ENCODE peak calls at places on chromosome 18, in eight cellular contexts. One of them, this sample, is unnamed.

GRCh38 chr18:56641714-56642331 is 3.4 kb upstream of the TXNL1 start:
- DNase-seq in A673: no peak
- DNase-seq in adrenal gland: no peak
- DNase-seq in HepG2: peak; percentile 71
- DNase-seq in neural progenitor cell: no peak
- DNase-seq in uterus: no peak
- DNase-seq in body of pancreas: no peak
- DNase-seq in DND-41: no peak
- DNase-seq in this sample: no peak

GRCh38 chr18:59662008-59662701 is 35.1 kb downstream of the CCBE1 start:
- DNase-seq in uterus: no peak
- DNase-seq in body of pancreas: no peak
- DNase-seq in HepG2: no peak
- DNase-seq in neural progenitor cell: no peak
- DNase-seq in DND-41: no peak
- DNase-seq in adrenal gland: no peak
- DNase-seq in A673: no peak
- DNase-seq in this sample: no peak

GRCh38 chr18:9851511-9851910 is 34.3 kb upstream of the TXNDC2 start:
- DNase-seq in adrenal gland: no peak
- DNase-seq in body of pancreas: no peak
- DNase-seq in HepG2: no peak
- DNase-seq in A673: peak; percentile 52
- DNase-seq in neural progenitor cell: no peak
- DNase-seq in uterus: no peak
- DNase-seq in DND-41: no peak
- DNase-seq in this sample: no peak

GRCh38 chr18:8711736-8712135 is 6.4 kb downstream of the MTCL1 start:
- DNase-seq in neural progenitor cell: no peak
- DNase-seq in HepG2: no peak
- DNase-seq in uterus: no peak
- DNase-seq in DND-41: no peak
- DNase-seq in body of pancreas: no peak
- DNase-seq in adrenal gland: no peak
- DNase-seq in A673: no peak
- DNase-seq in this sample: no peak

GRCh38 chr18:57561728-57562423 is 24.6 kb downstream of the FECH start:
- DNase-seq in uterus: no peak
- DNase-seq in neural progenitor cell: peak; percentile 84
- DNase-seq in adrenal gland: no peak
- DNase-seq in A673: peak; percentile 74
- DNase-seq in body of pancreas: peak; percentile 13
- DNase-seq in DND-41: peak; percentile 32
- DNase-seq in HepG2: peak; percentile 47
- DNase-seq in this sample: no peak

GRCh38 chr18:50590625-50591024 is 30.7 kb downstream of the MAPK4 start:
- DNase-seq in neural progenitor cell: no peak
- DNase-seq in adrenal gland: no peak
- DNase-seq in body of pancreas: no peak
- DNase-seq in A673: no peak
- DNase-seq in HepG2: no peak
- DNase-seq in DND-41: no peak
- DNase-seq in uterus: no peak
- DNase-seq in this sample: no peak

GRCh38 chr18:21181763-21182162 is 60.3 kb upstream of the GREB1L start:
- DNase-seq in DND-41: peak; percentile 29
- DNase-seq in neural progenitor cell: no peak
- DNase-seq in HepG2: no peak
- DNase-seq in uterus: no peak
- DNase-seq in adrenal gland: no peak
- DNase-seq in A673: no peak
- DNase-seq in body of pancreas: no peak
- DNase-seq in this sample: no peak

GRCh38 chr18:63979409-63979908 is 9.6 kb downstream of the SERPINB8 start:
- DNase-seq in uterus: peak; percentile 35
- DNase-seq in HepG2: peak; percentile 66
- DNase-seq in DND-41: peak; percentile 70
- DNase-seq in adrenal gland: peak; percentile 41
- DNase-seq in neural progenitor cell: peak; percentile 75
- DNase-seq in body of pancreas: peak; percentile 56
- DNase-seq in A673: peak; percentile 81
- DNase-seq in this sample: peak; percentile 66

GRCh38 chr18:50709215-50709614 is 110.6 kb downstream of the MRO start:
- DNase-seq in HepG2: no peak
- DNase-seq in A673: no peak
- DNase-seq in body of pancreas: no peak
- DNase-seq in adrenal gland: no peak
- DNase-seq in DND-41: no peak
- DNase-seq in uterus: no peak
- DNase-seq in neural progenitor cell: peak; percentile 49
- DNase-seq in this sample: no peak

GRCh38 chr18:2851771-2852170 is 5.0 kb downstream of the EMILIN2 start:
- DNase-seq in neural progenitor cell: peak; percentile 38
- DNase-seq in body of pancreas: no peak
- DNase-seq in uterus: no peak
- DNase-seq in DND-41: no peak
- DNase-seq in adrenal gland: no peak
- DNase-seq in HepG2: no peak
- DNase-seq in A673: no peak
- DNase-seq in this sample: no peak

GRCh38 chr18:27411911-27412310 is 226.8 kb upstream of the CHST9 start:
- DNase-seq in uterus: no peak
- DNase-seq in body of pancreas: no peak
- DNase-seq in A673: no peak
- DNase-seq in neural progenitor cell: no peak
- DNase-seq in adrenal gland: no peak
- DNase-seq in DND-41: no peak
- DNase-seq in HepG2: peak; percentile 36
- DNase-seq in this sample: no peak

GRCh38 chr18:47929681-47930085 is 776 bp downstream of the SMAD2 start:
- DNase-seq in DND-41: no peak
- DNase-seq in A673: no peak
- DNase-seq in adrenal gland: peak; percentile 39
- DNase-seq in neural progenitor cell: no peak
- DNase-seq in body of pancreas: no peak
- DNase-seq in HepG2: peak; percentile 37
- DNase-seq in uterus: no peak
- DNase-seq in this sample: no peak

GRCh38 chr18:22558945-22559385 is 141.2 kb upstream of the CTAGE1 start:
- DNase-seq in HepG2: peak; percentile 31
- DNase-seq in uterus: peak; percentile 65
- DNase-seq in DND-41: no peak
- DNase-seq in neural progenitor cell: peak; percentile 49
- DNase-seq in body of pancreas: peak; percentile 68
- DNase-seq in adrenal gland: peak; percentile 79
- DNase-seq in A673: no peak
- DNase-seq in this sample: peak; percentile 93

GRCh38 chr18:31199190-31199769 is 36.6 kb upstream of the DSC1 start:
- DNase-seq in adrenal gland: no peak
- DNase-seq in DND-41: no peak
- DNase-seq in uterus: no peak
- DNase-seq in A673: no peak
- DNase-seq in body of pancreas: no peak
- DNase-seq in neural progenitor cell: no peak
- DNase-seq in HepG2: no peak
- DNase-seq in this sample: no peak

GRCh38 chr18:76380791-76381405 is 114.1 kb downstream of the ZNF516 start:
- DNase-seq in uterus: peak; percentile 17
- DNase-seq in adrenal gland: no peak
- DNase-seq in HepG2: no peak
- DNase-seq in body of pancreas: no peak
- DNase-seq in A673: peak; percentile 42
- DNase-seq in neural progenitor cell: peak; percentile 72
- DNase-seq in DND-41: peak; percentile 59
- DNase-seq in this sample: no peak

GRCh38 chr18:3703732-3704176 is 253.8 kb downstream of the TGIF1 start:
- DNase-seq in adrenal gland: peak; percentile 76
- DNase-seq in HepG2: peak; percentile 41
- DNase-seq in DND-41: peak; percentile 66
- DNase-seq in A673: peak; percentile 92
- DNase-seq in uterus: peak; percentile 58
- DNase-seq in neural progenitor cell: peak; percentile 81
- DNase-seq in body of pancreas: peak; percentile 62
- DNase-seq in this sample: peak; percentile 63

GRCh38 chr18:56873441-56874140 is 222.4 kb downstream of the WDR7 start:
- DNase-seq in adrenal gland: no peak
- DNase-seq in body of pancreas: no peak
- DNase-seq in A673: peak; percentile 14
- DNase-seq in neural progenitor cell: peak; percentile 66
- DNase-seq in HepG2: peak; percentile 28
- DNase-seq in uterus: no peak
- DNase-seq in DND-41: peak; percentile 50
- DNase-seq in this sample: no peak

GRCh38 chr18:55355220-55355619 is 232.8 kb downstream of the TCF4 start:
- DNase-seq in body of pancreas: no peak
- DNase-seq in uterus: no peak
- DNase-seq in neural progenitor cell: no peak
- DNase-seq in adrenal gland: no peak
- DNase-seq in DND-41: no peak
- DNase-seq in A673: no peak
- DNase-seq in HepG2: no peak
- DNase-seq in this sample: no peak

GRCh38 chr18:55351980-55352714 is 235.8 kb downstream of the TCF4 start:
- DNase-seq in uterus: no peak
- DNase-seq in adrenal gland: no peak
- DNase-seq in HepG2: no peak
- DNase-seq in body of pancreas: no peak
- DNase-seq in A673: peak; percentile 87
- DNase-seq in neural progenitor cell: peak; percentile 70
- DNase-seq in DND-41: no peak
- DNase-seq in this sample: no peak

GRCh38 chr18:55354795-55355194 is 233.2 kb downstream of the TCF4 start:
- DNase-seq in A673: peak; percentile 94
- DNase-seq in HepG2: no peak
- DNase-seq in DND-41: no peak
- DNase-seq in body of pancreas: no peak
- DNase-seq in adrenal gland: no peak
- DNase-seq in neural progenitor cell: no peak
- DNase-seq in uterus: no peak
- DNase-seq in this sample: no peak

GRCh38 chr18:55353806-55354205 is 234.2 kb downstream of the TCF4 start:
- DNase-seq in body of pancreas: no peak
- DNase-seq in adrenal gland: no peak
- DNase-seq in HepG2: no peak
- DNase-seq in neural progenitor cell: no peak
- DNase-seq in uterus: no peak
- DNase-seq in DND-41: no peak
- DNase-seq in A673: peak; percentile 74
- DNase-seq in this sample: no peak

GRCh38 chr18:55353391-55353790 is 234.6 kb downstream of the TCF4 start:
- DNase-seq in uterus: no peak
- DNase-seq in HepG2: no peak
- DNase-seq in DND-41: no peak
- DNase-seq in body of pancreas: no peak
- DNase-seq in A673: no peak
- DNase-seq in adrenal gland: no peak
- DNase-seq in neural progenitor cell: no peak
- DNase-seq in this sample: no peak
- H3K4me1 ChIP-seq in uterus: no peaks in the 10 kb centered on the region
- H3K4me1 ChIP-seq in HepG2: no peaks in the 10 kb centered on the region
- H3K4me1 ChIP-seq in DND-41: no peaks in the 10 kb centered on the region
- H3K4me1 ChIP-seq in body of pancreas: no peaks in the 10 kb centered on the region
- H3K4me1 ChIP-seq in A673: peaks cover 93% of the 10 kb centered on the region
- H3K4me1 ChIP-seq in adrenal gland: no peaks in the 10 kb centered on the region
- H3K4me1 ChIP-seq in neural progenitor cell: peaks cover 67% of the 10 kb centered on the region
- H3K4me1 ChIP-seq in this sample: no peaks in the 10 kb centered on the region

GRCh38 chr18:61549889-61550288 is 216.7 kb downstream of the CDH20 start:
- DNase-seq in adrenal gland: no peak
- DNase-seq in neural progenitor cell: no peak
- DNase-seq in HepG2: no peak
- DNase-seq in body of pancreas: no peak
- DNase-seq in A673: no peak
- DNase-seq in uterus: no peak
- DNase-seq in DND-41: no peak
- DNase-seq in this sample: no peak

GRCh38 chr18:61549411-61549810 is 216.2 kb downstream of the CDH20 start:
- DNase-seq in neural progenitor cell: no peak
- DNase-seq in DND-41: no peak
- DNase-seq in HepG2: no peak
- DNase-seq in A673: no peak
- DNase-seq in uterus: no peak
- DNase-seq in adrenal gland: no peak
- DNase-seq in body of pancreas: no peak
- DNase-seq in this sample: no peak

GRCh38 chr18:61554117-61554776 is 221.0 kb downstream of the CDH20 start:
- DNase-seq in uterus: no peak
- DNase-seq in A673: no peak
- DNase-seq in DND-41: no peak
- DNase-seq in body of pancreas: peak; percentile 22
- DNase-seq in HepG2: no peak
- DNase-seq in neural progenitor cell: no peak
- DNase-seq in adrenal gland: no peak
- DNase-seq in this sample: no peak

GRCh38 chr18:61554946-61555361 is 221.7 kb downstream of the CDH20 start:
- DNase-seq in DND-41: no peak
- DNase-seq in A673: no peak
- DNase-seq in HepG2: no peak
- DNase-seq in adrenal gland: no peak
- DNase-seq in uterus: no peak
- DNase-seq in body of pancreas: no peak
- DNase-seq in neural progenitor cell: no peak
- DNase-seq in this sample: no peak

GRCh38 chr18:61551586-61551985 is 218.4 kb downstream of the CDH20 start:
- DNase-seq in body of pancreas: no peak
- DNase-seq in uterus: no peak
- DNase-seq in adrenal gland: peak; percentile 58
- DNase-seq in neural progenitor cell: peak; percentile 81
- DNase-seq in HepG2: peak; percentile 46
- DNase-seq in DND-41: peak; percentile 37
- DNase-seq in A673: peak; percentile 83
- DNase-seq in this sample: no peak
- H3K27ac ChIP-seq in body of pancreas: no peak overlapping the region
- H3K27ac ChIP-seq in uterus: no peak overlapping the region
- H3K27ac ChIP-seq in adrenal gland: no peak overlapping the region
- H3K27ac ChIP-seq in neural progenitor cell: no peak overlapping the region
- H3K27ac ChIP-seq in HepG2: no peak overlapping the region
- H3K27ac ChIP-seq in DND-41: no peak overlapping the region
- H3K27ac ChIP-seq in A673: no peak overlapping the region
- H3K27ac ChIP-seq in this sample: no peak overlapping the region

DNA sequence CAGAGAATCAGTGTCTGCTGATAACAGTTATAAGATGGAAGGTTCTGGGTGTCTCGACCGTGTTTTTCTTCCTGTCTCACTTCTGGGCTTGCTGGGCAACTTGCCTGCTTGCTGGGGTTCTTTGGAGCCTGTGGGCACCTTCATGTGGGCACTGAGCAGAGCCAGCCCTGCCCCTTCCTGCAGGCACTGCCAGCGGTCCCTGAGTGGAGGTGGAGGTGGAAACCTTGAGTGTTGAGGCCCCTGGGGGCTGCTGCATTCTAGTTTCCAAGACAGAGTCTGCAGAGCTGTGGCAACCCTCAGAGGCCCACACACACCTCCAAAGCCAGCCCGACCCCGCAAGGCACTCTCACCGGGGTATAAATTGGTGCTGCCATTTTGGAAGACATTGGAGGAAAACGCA is 185.6 kb downstream of the FAM210A start:
- DNase-seq in adrenal gland: no peak
- DNase-seq in uterus: no peak
- DNase-seq in A673: no peak
- DNase-seq in neural progenitor cell: no peak
- DNase-seq in body of pancreas: no peak
- DNase-seq in HepG2: no peak
- DNase-seq in DND-41: peak; percentile 24
- DNase-seq in this sample: peak; percentile 57
- H3K4me1 ChIP-seq in adrenal gland: peaks cover 31% of the 10 kb centered on the region
- H3K4me1 ChIP-seq in uterus: peaks cover 16% of the 10 kb centered on the region
- H3K4me1 ChIP-seq in A673: peaks cover 32% of the 10 kb centered on the region
- H3K4me1 ChIP-seq in neural progenitor cell: no peaks in the 10 kb centered on the region
- H3K4me1 ChIP-seq in body of pancreas: peaks cover 26% of the 10 kb centered on the region
- H3K4me1 ChIP-seq in HepG2: peaks cover 91% of the 10 kb centered on the region
- H3K4me1 ChIP-seq in DND-41: peaks cover 23% of the 10 kb centered on the region
- H3K4me1 ChIP-seq in this sample: no peaks in the 10 kb centered on the region

GRCh38 chr18:37286801-37287200 is 278.8 kb downstream of the CELF4 start:
- DNase-seq in uterus: no peak
- DNase-seq in HepG2: no peak
- DNase-seq in A673: no peak
- DNase-seq in adrenal gland: no peak
- DNase-seq in DND-41: no peak
- DNase-seq in neural progenitor cell: no peak
- DNase-seq in body of pancreas: no peak
- DNase-seq in this sample: no peak
- H3K27ac ChIP-seq in uterus: no peak overlapping the region
- H3K27ac ChIP-seq in HepG2: no peak overlapping the region
- H3K27ac ChIP-seq in A673: no peak overlapping the region
- H3K27ac ChIP-seq in adrenal gland: no peak overlapping the region
- H3K27ac ChIP-seq in DND-41: no peak overlapping the region
- H3K27ac ChIP-seq in neural progenitor cell: no peak overlapping the region
- H3K27ac ChIP-seq in body of pancreas: no peak overlapping the region
- H3K27ac ChIP-seq in this sample: no peak overlapping the region

This sample was measured in right atrium auricular region.